ENCODE peak calls at places on chromosomes 16 and 17, in four cellular contexts. E is NT2/D1, U is mammary epithelial cell, H is colonic mucosa. P is an unnamed sample. For H3K9me3, the result is how much of the 10 kb centered on the place peaks cover.

GRCh38 chr17:35684046-35684802 is 47.2 kb upstream of the RASL10B start:
- DNase-seq in H (no peak), U (peak), E (peak), P (peak)

GRCh38 chr16:12060751-12061150 is 84.2 kb downstream of the SNX29 start:
- DNase-seq in H (no peak), E (no peak), U (no peak), P (no peak)

GRCh38 chr17:77373298-77374169 is 232.8 kb downstream of the SEC14L1 start:
- DNase-seq in U (no peak), E (no peak), H (no peak), P (peak)

GRCh38 chr16:74477226-74477625 is 55.9 kb upstream of the CLEC18B start:
- DNase-seq in U (no peak), E (no peak), H (peak), P (no peak)

GRCh38 chr17:78138204-78139060 is 7.8 kb upstream of the C17orf99 start:
- DNase-seq in E (no peak), U (no peak), H (no peak), P (no peak)

GRCh38 chr16:89099905-89100304 is 6.3 kb downstream of the ACSF3 start:
- DNase-seq in H (peak), U (peak), E (no peak), P (peak)

GRCh38 chr16:67801889-67802288 is 4.5 kb downstream of the RANBP10 start:
- DNase-seq in H (no peak), U (no peak), E (no peak), P (no peak)

GRCh38 chr17:83106913-83107655 is 27.7 kb downstream of the METRNL start:
- DNase-seq in H (no peak), U (no peak), E (no peak), P (peak)

GRCh38 chr17:30559656-30560055 is 82.4 kb downstream of the GOSR1 start:
- DNase-seq in E (no peak), H (no peak), U (no peak), P (no peak)

GRCh38 chr17:4827399-4827798 is 5.7 kb upstream of the MINK1 start:
- DNase-seq in U (no peak), H (no peak), E (no peak), P (no peak)

GRCh38 chr17:1490643-1491405 is 1.7 kb downstream of the MYO1C start:
- DNase-seq in H (peak), E (no peak), U (peak), P (peak)

GRCh38 chr16:24689128-24689527 is 40.3 kb upstream of the TNRC6A start:
- DNase-seq in H (no peak), U (no peak), E (no peak), P (peak)

GRCh38 chr16:80948886-80949502 is 57.7 kb downstream of the CMC2 start:
- DNase-seq in E (peak), U (no peak), H (peak), P (peak)

GRCh38 chr17:17300624-17301568 is 2.3 kb upstream of the NT5M start:
- DNase-seq in H (peak), E (peak), U (peak), P (peak)

GRCh38 chr17:10166181-10166935 is 32.0 kb downstream of the GAS7 start:
- DNase-seq in U (no peak), H (no peak), E (no peak), P (no peak)
- H3K9me3 ChIP-seq in U (under half), H (under half), E (under half), P (under half)

GRCh38 chr17:79484600-79485398 is 126.1 kb downstream of the RBFOX3 start:
- DNase-seq in E (no peak), U (no peak), H (no peak), P (no peak)

GRCh38 chr17:79485399-79485985 is 125.4 kb downstream of the RBFOX3 start:
- DNase-seq in E (no peak), U (no peak), H (no peak), P (no peak)

GRCh38 chr17:79487149-79487548 is 123.7 kb downstream of the RBFOX3 start:
- DNase-seq in H (no peak), U (no peak), E (no peak), P (no peak)

GRCh38 chr17:79483842-79484241 is 127.0 kb downstream of the RBFOX3 start:
- DNase-seq in E (no peak), U (no peak), H (no peak), P (no peak)

DNA sequence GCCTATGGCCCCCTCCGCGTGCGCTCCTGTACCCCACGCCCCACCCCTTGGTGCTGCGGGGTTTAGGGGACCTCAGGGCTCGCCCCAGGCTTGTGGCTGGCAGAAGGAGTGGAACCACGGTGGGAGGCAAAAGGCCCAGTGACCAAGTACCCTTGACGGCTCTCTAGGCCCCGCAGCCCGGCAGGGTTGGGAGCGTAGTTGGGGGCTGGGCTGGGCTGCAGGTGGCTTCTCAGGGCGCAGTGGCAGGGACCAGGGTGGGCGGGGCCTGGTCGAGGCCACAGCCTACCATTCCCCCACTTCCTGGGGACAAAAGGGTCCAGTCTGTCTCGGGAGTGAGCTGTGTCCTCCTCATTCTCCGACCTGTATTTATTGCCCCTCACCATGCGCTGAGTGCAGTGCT is 124.9 kb downstream of the RBFOX3 start:
- DNase-seq in E (no peak), H (no peak), U (no peak), P (no peak)
- H3K9me3 ChIP-seq in E (under half), H (under half), U (under half), P (under half)

GRCh38 chr17:73605444-73605843 is 38.8 kb downstream of the SDK2 start:
- DNase-seq in U (no peak), E (no peak), H (no peak), P (no peak)
- H3K9me3 ChIP-seq in U (under half), E (under half), H (under half), P (under half)

GRCh38 chr16:35239561-35239960 is 1780.1 kb downstream of the TP53TG3F start:
- DNase-seq in U (no peak), H (no peak), E (no peak), P (no peak)

DNA sequence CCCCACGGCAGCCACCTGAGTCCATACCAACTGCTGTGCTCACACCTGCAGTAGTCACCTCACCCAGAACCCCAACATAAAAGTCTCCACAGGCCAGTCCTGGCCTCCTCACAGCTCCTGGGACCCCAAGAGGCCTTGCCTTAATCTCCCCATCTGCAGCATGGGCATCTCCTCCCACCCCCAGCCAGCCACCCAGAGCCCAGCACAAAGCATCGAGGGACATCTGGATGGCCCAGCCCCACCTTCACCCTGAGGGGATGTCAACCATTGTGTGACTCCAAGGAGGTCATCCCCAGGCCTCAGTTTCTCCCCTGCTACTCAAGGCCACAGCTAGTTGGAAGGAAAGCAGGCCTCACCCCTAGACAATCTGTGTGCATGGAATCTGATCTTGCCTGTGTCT is 1775.3 kb downstream of the TP53TG3F start:
- DNase-seq in E (no peak), H (no peak), U (no peak), P (no peak)
- H3K9me3 ChIP-seq in E (under half), H (under half), U (under half), P (under half)

GRCh38 chr17:52517176-52517575 is 358.7 kb upstream of the CA10 start:
- DNase-seq in H (no peak), E (no peak), U (no peak), P (no peak)

DNA sequence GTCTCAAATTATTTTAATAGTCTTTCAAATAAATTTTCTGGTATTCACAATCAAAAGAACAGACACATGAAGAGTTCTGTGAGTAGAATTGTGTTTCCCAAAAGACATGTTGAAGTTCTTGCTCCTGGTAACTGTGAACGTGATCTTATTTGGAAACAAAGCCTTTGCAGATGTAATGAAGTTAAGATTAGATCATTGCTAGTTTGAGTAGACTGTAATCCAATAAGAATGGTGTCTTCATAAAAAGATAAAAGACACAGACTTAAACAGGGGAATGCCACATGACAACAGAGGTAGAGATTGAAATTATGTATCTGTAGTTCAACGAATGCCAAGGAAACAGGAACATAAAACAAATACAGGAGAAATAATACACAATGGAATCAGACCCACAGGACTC is 357.4 kb upstream of the CA10 start:
- DNase-seq in H (no peak), E (no peak), U (no peak), P (no peak)
- H3K9me3 ChIP-seq in H (under half), E (under half), U (under half), P (under half)

GRCh38 chr16:83682126-83682857 is 125.5 kb upstream of the HSBP1 start:
- DNase-seq in U (no peak), H (no peak), E (no peak), P (peak)

GRCh38 chr16:83682858-83683235 is 124.9 kb upstream of the HSBP1 start:
- DNase-seq in E (no peak), U (no peak), H (no peak), P (no peak)

GRCh38 chr16:83686726-83687125 is 121.1 kb upstream of the HSBP1 start:
- DNase-seq in H (no peak), E (no peak), U (no peak), P (no peak)

GRCh38 chr16:83689385-83689831 is 118.4 kb upstream of the HSBP1 start:
- DNase-seq in H (no peak), U (peak), E (no peak), P (peak)

DNA sequence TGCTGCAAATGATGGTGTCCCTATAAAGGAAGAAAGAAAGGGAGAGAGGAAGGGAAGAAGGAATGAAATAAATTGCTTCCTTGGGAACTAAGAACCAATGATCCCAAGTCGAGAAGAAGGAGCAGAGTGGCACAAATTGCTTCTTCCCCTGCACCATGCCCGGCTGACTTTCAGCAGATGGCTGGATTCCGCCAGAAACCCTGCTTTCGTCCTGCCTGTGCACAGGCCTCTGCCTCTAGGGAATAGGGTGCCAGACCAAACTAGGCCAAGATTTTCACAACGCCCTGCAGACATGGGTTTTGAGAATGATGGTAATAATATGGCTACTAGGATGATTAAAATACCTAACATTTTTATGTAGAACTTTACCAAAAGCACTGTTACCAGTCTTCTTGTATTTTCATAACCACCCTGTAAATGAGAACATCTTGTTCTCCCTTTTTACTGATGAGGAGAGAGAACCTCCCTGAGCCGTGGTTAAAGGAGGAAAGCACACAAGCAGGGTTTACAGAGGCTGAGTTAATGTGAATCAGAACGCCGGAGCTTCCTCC is 122.1 kb upstream of the HSBP1 start:
- DNase-seq in E (no peak), H (no peak), U (no peak), P (no peak)
- H3K9me3 ChIP-seq in E (under half), H (under half), U (under half), P (under half)

DNA sequence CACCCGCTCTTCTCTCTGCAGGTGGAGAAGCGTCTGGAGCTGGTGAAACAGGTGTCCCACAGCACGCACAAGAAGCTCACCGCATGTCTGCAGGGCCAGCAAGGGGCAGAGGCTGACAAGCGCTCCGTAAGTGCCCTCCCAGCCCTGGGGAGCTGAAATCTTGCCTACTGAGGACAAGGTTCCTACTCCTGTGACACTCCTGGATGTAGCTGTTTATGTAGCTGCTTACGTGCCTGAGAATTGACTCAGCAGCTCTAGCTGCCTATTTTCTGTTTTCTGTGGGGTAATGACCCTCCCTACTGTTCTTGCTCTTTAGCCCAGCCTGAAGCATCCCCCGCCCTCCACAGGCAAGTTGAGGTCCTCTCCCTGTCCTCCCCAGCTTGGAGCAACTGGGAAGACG is 107.1 kb downstream of the ARHGAP44 start:
- DNase-seq in U (no peak), E (no peak), H (no peak), P (no peak)
- H3K9me3 ChIP-seq in U (under half), E (under half), H (under half), P (under half)

GRCh38 chr17:39328815-39329214 is 72.6 kb downstream of the FBXL20 start:
- DNase-seq in H (no peak), U (no peak), E (no peak), P (no peak)
- H3K9me3 ChIP-seq in H (under half), U (under half), E (under half), P (under half)

P was measured in GM23248.